ENCODE peak calls at places on chromosomes 1 and 21, in four cellular contexts. M is A549, W is K562, B is GM12878. C is an unnamed sample.

GRCh38 chr1:3756394-3756793 is 4.1 kb downstream of the CCDC27 start:
- DNase-seq in M (no peak), W (peak; percentile 52), B (no peak), C (no peak)

GRCh38 chr1:3718764-3719163 is 33.5 kb upstream of the CCDC27 start:
- DNase-seq in M (no peak), W (no peak), B (no peak), C (no peak)

GRCh38 chr1:85258536-85259117 is 835 bp downstream of the C1orf52 start:
- DNase-seq in M (no peak), W (no peak), B (no peak), C (no peak)

GRCh38 chr21:43876605-43877004 is 11.6 kb downstream of the AGPAT3 start:
- DNase-seq in M (no peak), W (no peak), B (no peak), C (no peak)

GRCh38 chr1:109478806-109479205 is 4.9 kb upstream of the ATXN7L2 start:
- DNase-seq in M (no peak), W (peak; percentile 72), B (no peak), C (no peak)

GRCh38 chr1:48114596-48115384 is 107.7 kb upstream of the SLC5A9 start:
- DNase-seq in M (no peak), W (no peak), B (no peak), C (no peak)

GRCh38 chr1:26102046-26102925 is 9.3 kb upstream of the PDIK1L start:
- DNase-seq in M (no peak), W (no peak), B (no peak), C (no peak)

GRCh38 chr1:69700770-69701169 is 133.0 kb downstream of the LRRC7 start:
- DNase-seq in M (no peak), W (no peak), B (no peak), C (peak; percentile 2)

GRCh38 chr1:9239622-9240401 is 5.2 kb downstream of the H6PD start:
- DNase-seq in M (no peak), W (no peak), B (no peak), C (no peak)

GRCh38 chr1:69569983-69570755 is 2.4 kb downstream of the LRRC7 start:
- DNase-seq in M (no peak), W (no peak), B (no peak), C (no peak)

GRCh38 chr1:215083408-215083961 is 948 bp downstream of the KCNK2 start:
- DNase-seq in M (no peak), W (no peak), B (no peak), C (peak; percentile 67)

GRCh38 chr1:205917466-205918248 is 25.6 kb downstream of the SLC26A9 start:
- DNase-seq in M (no peak), W (no peak), B (no peak), C (peak; percentile 31)

GRCh38 chr1:220813013-220813412 is 26.3 kb downstream of the MTARC1 start:
- DNase-seq in M (no peak), W (peak; percentile 31), B (no peak), C (no peak)

GRCh38 chr1:36650200-36651065 is 167.7 kb upstream of the CSF3R start:
- DNase-seq in M (peak; percentile 55), W (peak; percentile 85), B (no peak), C (peak; percentile 96)

GRCh38 chr1:4585216-4585615 is 69.2 kb upstream of the AJAP1 start:
- DNase-seq in M (peak; percentile 29), W (peak; percentile 78), B (no peak), C (peak; percentile 99)

GRCh38 chr1:62288224-62288623 is 31.0 kb downstream of the KANK4 start:
- DNase-seq in M (no peak), W (no peak), B (no peak), C (no peak)

GRCh38 chr1:231172411-231172810 is 10.6 kb downstream of the TRIM67 start:
- DNase-seq in M (no peak), W (no peak), B (no peak), C (no peak)

GRCh38 chr1:39165049-39165448 is 39.4 kb upstream of the MACF1 start:
- DNase-seq in M (no peak), W (no peak), B (no peak), C (no peak)

GRCh38 chr1:244053831-244054230 is 2.7 kb downstream of the ZBTB18 start:
- DNase-seq in M (no peak), W (no peak), B (no peak), C (no peak)

GRCh38 chr1:65067491-65068201 is 80.4 kb upstream of the AK4 start:
- DNase-seq in M (peak; percentile 31), W (peak; percentile 76), B (no peak), C (no peak)

GRCh38 chr21:29053656-29054055 is 19.8 kb downstream of the CCT8 start:
- DNase-seq in M (no peak), W (no peak), B (no peak), C (no peak)

GRCh38 chr1:60746278-60746761 is 336.0 kb upstream of the NFIA start:
- DNase-seq in M (no peak), W (no peak), B (no peak), C (no peak)

GRCh38 chr1:238647877-238648276 is 738.5 kb upstream of the CHRM3 start:
- DNase-seq in M (peak; percentile 7), W (no peak), B (no peak), C (peak; percentile 84)

GRCh38 chr1:239112536-239112935 is 273.8 kb upstream of the CHRM3 start:
- DNase-seq in M (no peak), W (no peak), B (no peak), C (no peak)

GRCh38 chr1:151721788-151722510 is 627 bp downstream of the RIIAD1 start:
- DNase-seq in M (no peak), W (no peak), B (no peak), C (no peak)

GRCh38 chr1:184629261-184629660 is 125.4 kb downstream of the EDEM3 start:
- DNase-seq in M (no peak), W (no peak), B (no peak), C (no peak)
- TF ChIP-seq KDM1A in M (no peak), W (no peak), B (no peak), C (no peak)

GRCh38 chr1:165173818-165174217 is 182.7 kb downstream of the LMX1A start:
- DNase-seq in M (no peak), W (no peak), B (no peak), C (no peak)

GRCh38 chr1:165173409-165173808 is 183.1 kb downstream of the LMX1A start:
- DNase-seq in M (no peak), W (no peak), B (no peak), C (no peak)

GRCh38 chr1:165172666-165173065 is 183.8 kb downstream of the LMX1A start:
- DNase-seq in M (no peak), W (no peak), B (no peak), C (no peak)

GRCh38 chr1:165169729-165170128 is 186.8 kb downstream of the LMX1A start:
- DNase-seq in M (no peak), W (no peak), B (no peak), C (no peak)

GRCh38 chr1:165174485-165174884 is 182.0 kb downstream of the LMX1A start:
- DNase-seq in M (no peak), W (no peak), B (no peak), C (no peak)
- TF ChIP-seq KDM1A in M (no peak), W (no peak), B (no peak), C (no peak)

DNA sequence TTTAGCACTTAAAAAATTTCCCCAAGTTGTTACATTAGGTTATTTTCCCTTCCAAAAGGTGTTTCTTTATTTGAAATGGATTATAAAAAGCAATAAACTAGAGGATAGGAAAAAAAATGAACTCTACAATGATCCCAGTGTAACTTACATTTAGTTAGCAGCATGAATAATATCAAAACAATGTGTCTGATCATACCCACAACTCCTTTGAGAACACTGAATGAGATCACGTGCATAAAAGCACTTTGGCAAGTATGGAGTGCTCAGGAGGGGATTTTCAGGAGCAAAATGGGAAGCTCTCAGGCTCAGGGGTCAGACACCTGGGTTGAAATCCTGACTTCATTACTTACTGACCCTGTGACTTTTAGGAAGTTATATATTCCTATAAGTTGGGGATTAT is 369.7 kb upstream of the PROX1 start:
- DNase-seq in M (no peak), W (no peak), B (no peak), C (no peak)
- TF ChIP-seq KDM1A in M (no peak), W (no peak), B (no peak), C (no peak)

GRCh38 chr1:208161005-208161404 is 83.2 kb downstream of the PLXNA2 start:
- DNase-seq in M (no peak), W (no peak), B (no peak), C (no peak)
- TF ChIP-seq KDM1A in M (no peak), W (no peak), B (no peak), C (no peak)

DNA sequence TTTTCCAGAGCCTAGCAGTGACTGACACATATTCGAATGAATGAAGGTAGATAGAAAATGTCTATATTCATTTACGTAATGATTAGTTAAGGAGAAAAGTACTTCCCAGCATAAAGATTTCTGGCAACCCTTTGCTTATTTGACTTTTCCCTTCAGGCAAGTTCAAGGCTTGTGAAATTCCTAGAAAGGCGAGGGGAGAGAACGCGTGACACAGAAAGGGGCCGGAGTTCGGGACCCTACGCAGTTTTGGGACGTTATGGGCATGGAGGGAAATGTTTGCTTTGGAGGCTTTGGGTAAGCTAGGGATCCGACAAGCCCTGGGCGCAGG is 472 bp upstream of the USP25 start:
- DNase-seq in M (no peak), W (no peak), B (no peak), C (no peak)
- TF ChIP-seq KDM1A in M (no peak), W (no peak), B (no peak), C (no peak)

DNA sequence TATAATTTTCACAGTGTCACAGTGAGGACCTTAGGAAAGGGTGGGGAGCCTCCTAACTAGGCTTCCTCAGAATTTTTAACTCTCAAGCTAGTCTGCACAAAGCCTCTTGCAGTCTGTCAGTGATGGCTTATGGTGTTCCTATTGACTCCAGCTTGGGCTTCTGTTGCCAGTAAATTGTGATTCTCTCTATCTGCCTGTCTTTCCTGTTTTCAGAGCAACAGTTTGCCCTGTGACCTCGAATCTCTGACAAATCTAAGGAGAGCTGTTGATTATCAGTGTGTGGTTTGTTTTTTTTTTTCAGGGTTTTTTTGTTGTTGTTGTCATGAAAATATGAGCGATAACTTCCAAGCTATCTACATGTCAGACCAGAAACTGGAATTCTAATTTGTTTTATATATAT is 423.2 kb upstream of the B3GALT2 start:
- DNase-seq in M (no peak), W (no peak), B (no peak), C (no peak)
- TF ChIP-seq KDM1A in M (no peak), W (no peak), B (no peak), C (no peak)

DNA sequence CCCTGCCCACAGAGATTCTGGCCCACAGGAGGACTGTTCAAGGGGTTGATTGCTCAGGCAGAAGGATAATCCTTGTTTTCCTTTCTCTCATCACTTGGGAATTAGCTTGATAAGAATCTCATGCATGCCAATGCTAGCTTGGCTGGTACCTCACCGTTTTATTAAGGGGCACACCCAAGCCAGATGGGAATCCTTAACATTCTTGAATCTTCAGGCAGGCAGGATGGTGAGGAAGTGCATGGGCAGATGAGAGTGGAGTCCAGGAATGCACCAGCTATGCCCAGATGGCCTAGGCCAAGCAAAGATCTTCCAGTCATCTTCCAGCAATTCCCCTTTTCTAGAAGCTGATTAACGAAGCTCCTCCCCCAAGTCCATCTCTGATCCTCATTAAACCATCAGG is 4.1 kb upstream of the LCE7A start:
- DNase-seq in M (no peak), W (no peak), B (no peak), C (no peak)
- TF ChIP-seq KDM1A in M (no peak), W (no peak), B (no peak), C (no peak)

GRCh38 chr1:17438176-17438976 is 1.1 kb downstream of the RCC2 start:
- DNase-seq in M (no peak), W (peak; percentile 75), B (no peak), C (peak; percentile 77)

GRCh38 chr1:17436380-17437174 is 2.9 kb downstream of the RCC2 start:
- DNase-seq in M (no peak), W (no peak), B (no peak), C (no peak)

GRCh38 chr1:17438977-17439249 is 564 bp downstream of the RCC2 start:
- DNase-seq in M (no peak), W (no peak), B (no peak), C (no peak)

GRCh38 chr1:17439250-17440073 is at the start of gene RCC2:
- DNase-seq in M (peak; percentile 44), W (peak; percentile 91), B (no peak), C (no peak)

GRCh38 chr1:17437260-17438175 is 2.0 kb downstream of the RCC2 start:
- DNase-seq in M (no peak), W (peak; percentile 92), B (no peak), C (no peak)
- TF ChIP-seq KDM1A in M (no peak), W (no peak), B (no peak), C (no peak)